ENCODE peak calls at places on chromosomes 7 and 10, in seven cellular contexts. L, J, B, P, M, U and F are unnamed samples.
A peak's percentile ranks its signal among the peaks of the same experiment; 100 is the strongest.

GRCh38 chr10:100735345-100736143 is 9.8 kb upstream of the PAX2 start:
- DNase-seq in L (no peak), J (no peak), B (no peak), P (no peak), M (no peak), U (no peak), F (no peak)

GRCh38 chr7:18421297-18422004 is 74.1 kb upstream of the HDAC9 start:
- DNase-seq in L (peak; percentile 37), J (no peak), B (no peak), P (no peak), M (no peak), U (no peak), F (no peak)

GRCh38 chr7:92904292-92905131 is 68.1 kb upstream of the CDK6 start:
- DNase-seq in L (peak; percentile 66), J (peak; percentile 83), B (peak; percentile 91), P (peak; percentile 99), M (peak; percentile 48), U (peak; percentile 98), F (peak; percentile 24)

GRCh38 chr10:124087672-124088634 is 5.4 kb downstream of the CHST15 start:
- DNase-seq in L (no peak), J (no peak), B (no peak), P (peak; percentile 82), M (no peak), U (no peak), F (peak; percentile 94)

GRCh38 chr7:123131140-123131539 is 68.6 kb downstream of the SLC13A1 start:
- DNase-seq in L (peak; percentile 13), J (no peak), B (no peak), P (peak; percentile 10), M (no peak), U (no peak), F (no peak)

GRCh38 chr10:69389827-69390490 is 26.8 kb downstream of the TACR2 start:
- DNase-seq in L (peak; percentile 44), J (no peak), B (peak; percentile 45), P (peak; percentile 70), M (peak; percentile 83), U (peak; percentile 59), F (no peak)

GRCh38 chr7:48154792-48155413 is 16.4 kb upstream of the ABCA13 start:
- DNase-seq in L (peak; percentile 81), J (no peak), B (peak; percentile 55), P (peak; percentile 56), M (peak; percentile 66), U (peak; percentile 63), F (peak; percentile 81)

GRCh38 chr7:44279286-44279685 is 46.1 kb downstream of the CAMK2B start:
- DNase-seq in L (no peak), J (no peak), B (no peak), P (no peak), M (no peak), U (no peak), F (no peak)

GRCh38 chr7:19677201-19677600 is 31.6 kb downstream of the POLR1F start:
- DNase-seq in L (no peak), J (no peak), B (peak; percentile 41), P (no peak), M (no peak), U (no peak), F (no peak)

GRCh38 chr7:17947606-17948005 is 7.3 kb upstream of the SNX13 start:
- DNase-seq in L (peak; percentile 22), J (no peak), B (no peak), P (no peak), M (no peak), U (no peak), F (no peak)

GRCh38 chr7:977326-978048 is 2.1 kb upstream of the COX19 start:
- DNase-seq in L (no peak), J (no peak), B (no peak), P (no peak), M (peak; percentile 58), U (no peak), F (peak; percentile 93)

GRCh38 chr7:150986099-150986512 is 4.7 kb upstream of the NOS3 start:
- DNase-seq in L (peak; percentile 66), J (no peak), B (peak; percentile 57), P (peak; percentile 37), M (peak; percentile 64), U (peak; percentile 78), F (peak; percentile 70)

GRCh38 chr10:131983780-131984179 is 2.1 kb upstream of the BNIP3 start:
- DNase-seq in L (peak; percentile 78), J (peak; percentile 19), B (peak; percentile 95), P (peak; percentile 98), M (peak; percentile 70), U (peak; percentile 96), F (peak; percentile 5)

GRCh38 chr7:23335621-23336020 is 36.5 kb downstream of the MALSU1 start:
- DNase-seq in L (no peak), J (no peak), B (no peak), P (no peak), M (no peak), U (no peak), F (no peak)

GRCh38 chr7:469591-469961 is 50.1 kb downstream of the PDGFA start:
- DNase-seq in L (no peak), J (no peak), B (no peak), P (no peak), M (no peak), U (no peak), F (no peak)

GRCh38 chr10:97179731-97180366 is 5.9 kb downstream of the SLIT1 start:
- DNase-seq in L (peak; percentile 27), J (no peak), B (no peak), P (no peak), M (no peak), U (peak; percentile 53), F (no peak)

GRCh38 chr7:132462478-132462877 is 113.8 kb downstream of the PLXNA4 start:
- DNase-seq in L (no peak), J (no peak), B (no peak), P (no peak), M (no peak), U (no peak), F (no peak)

GRCh38 chr10:79407811-79408795 is 37.3 kb downstream of the ZCCHC24 start:
- DNase-seq in L (peak; percentile 88), J (peak; percentile 61), B (peak; percentile 76), P (no peak), M (no peak), U (peak; percentile 95), F (no peak)

GRCh38 chr10:43594944-43595589 is 11.2 kb upstream of the ZNF485 start:
- DNase-seq in L (peak; percentile 57), J (no peak), B (peak; percentile 57), P (no peak), M (no peak), U (peak; percentile 50), F (peak; percentile 75)

GRCh38 chr10:11337516-11337915 is 273.9 kb downstream of the USP6NL start:
- DNase-seq in L (no peak), J (no peak), B (no peak), P (no peak), M (no peak), U (no peak), F (no peak)

GRCh38 chr7:134599371-134599770 is 47.3 kb upstream of the BPGM start:
- DNase-seq in L (no peak), J (no peak), B (no peak), P (no peak), M (no peak), U (no peak), F (no peak)

GRCh38 chr10:71854031-71854430 is 3.0 kb upstream of the PSAP start:
- DNase-seq in L (peak; percentile 28), J (peak; percentile 61), B (peak; percentile 57), P (no peak), M (no peak), U (peak; percentile 80), F (no peak)

GRCh38 chr10:110822065-110822707 is 49.5 kb upstream of the PDCD4 start:
- DNase-seq in L (no peak), J (no peak), B (no peak), P (no peak), M (no peak), U (no peak), F (no peak)

GRCh38 chr7:40015790-40016296 is 65.8 kb downstream of the CDK13 start:
- DNase-seq in L (peak; percentile 55), J (peak; percentile 32), B (peak; percentile 66), P (peak; percentile 15), M (peak; percentile 14), U (peak; percentile 48), F (peak; percentile 33)
- H3K4me3 ChIP-seq in L (no peak overlapping the region), J (no peak overlapping the region), B (no peak overlapping the region), P (no peak overlapping the region), M (no peak overlapping the region), U (no peak overlapping the region), F (no peak overlapping the region)

GRCh38 chr10:118753331-118753730 is 1.4 kb downstream of the CACUL1 start:
- DNase-seq in L (peak; percentile 51), J (no peak), B (peak; percentile 44), P (peak; percentile 18), M (no peak), U (peak; percentile 23), F (no peak)

GRCh38 chr10:118754556-118755423 is at the start of gene CACUL1:
- DNase-seq in L (peak; percentile 100), J (peak; percentile 99), B (peak; percentile 100), P (peak; percentile 96), M (peak; percentile 100), U (peak; percentile 100), F (peak; percentile 99)

GRCh38 chr10:118751272-118751671 is 3.5 kb downstream of the CACUL1 start:
- DNase-seq in L (no peak), J (no peak), B (no peak), P (no peak), M (no peak), U (no peak), F (no peak)

GRCh38 chr10:118754132-118754555 is 626 bp downstream of the CACUL1 start:
- DNase-seq in L (peak; percentile 71), J (no peak), B (peak; percentile 31), P (peak; percentile 38), M (no peak), U (peak; percentile 60), F (peak; percentile 29)

DNA sequence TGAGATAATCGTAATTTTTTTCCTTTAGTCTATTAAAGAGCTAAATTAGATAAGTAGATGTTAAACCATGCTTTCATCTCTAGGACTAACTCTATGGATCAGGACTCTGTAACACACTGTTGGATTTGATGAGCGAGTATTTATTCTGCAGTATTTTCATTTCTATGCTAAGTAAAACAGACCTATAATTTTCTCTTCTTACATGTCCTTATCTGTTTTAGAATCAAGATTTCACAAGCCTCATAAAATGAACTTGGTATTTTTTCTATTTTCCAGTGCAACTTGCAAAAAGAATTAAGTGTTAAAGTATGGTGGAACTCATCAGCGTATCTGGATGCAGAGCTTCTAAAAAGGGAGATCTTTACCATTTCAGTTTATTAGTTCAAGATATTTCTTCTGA is 2.4 kb downstream of the CACUL1 start:
- DNase-seq in L (peak; percentile 43), J (no peak), B (no peak), P (no peak), M (no peak), U (no peak), F (no peak)
- H3K4me3 ChIP-seq in L (peak overlapping the region; percentile 85), J (no peak overlapping the region), B (peak overlapping the region; percentile 93), P (no peak overlapping the region), M (no peak overlapping the region), U (peak overlapping the region; percentile 98), F (no peak overlapping the region)

GRCh38 chr7:155466814-155467675 is 9.1 kb downstream of the EN2 start:
- DNase-seq in L (no peak), J (no peak), B (no peak), P (no peak), M (no peak), U (peak; percentile 24), F (no peak)
- H3K4me3 ChIP-seq in L (no peak overlapping the region), J (peak overlapping the region; percentile 27), B (no peak overlapping the region), P (no peak overlapping the region), M (no peak overlapping the region), U (no peak overlapping the region), F (peak overlapping the region; percentile 16)

DNA sequence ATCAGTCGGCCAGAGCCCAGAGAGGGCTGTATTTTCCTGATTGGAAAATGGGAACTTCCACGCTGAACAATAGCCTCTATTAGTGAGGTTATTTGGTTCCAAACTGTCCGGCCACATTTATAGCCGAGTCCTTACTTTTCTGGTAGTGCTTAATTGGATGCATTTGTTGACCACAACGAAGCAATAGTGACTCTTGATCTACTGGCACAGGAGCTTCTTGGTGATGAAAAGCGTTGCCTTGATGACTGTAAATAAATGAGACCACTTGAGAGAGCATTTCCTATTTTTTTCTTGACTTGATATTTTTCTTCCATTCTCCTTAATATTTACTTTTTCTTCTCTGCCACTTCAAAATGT is 4.8 kb upstream of the SP8 start:
- DNase-seq in L (no peak), J (no peak), B (no peak), P (no peak), M (no peak), U (no peak), F (no peak)
- H3K4me3 ChIP-seq in L (no peak overlapping the region), J (no peak overlapping the region), B (no peak overlapping the region), P (no peak overlapping the region), M (no peak overlapping the region), U (no peak overlapping the region), F (no peak overlapping the region)